ENCODE peak calls at places on chromosomes 7 and 10, in seven cellular contexts. L is psoas muscle, O is fibroblast of the aortic adventitia, Y is fibroblast of lung, A is PC-3, B is cardiac fibroblast, T is Panc1. H is an unnamed sample.

GRCh38 chr10:43666551-43666950 is 17.9 kb upstream of the ZNF32 start:
- DNase-seq in A (no peak), O (no peak), L (no peak), T (no peak), Y (no peak), B (no peak), H (no peak)

GRCh38 chr7:4878336-4879335 is 4.9 kb downstream of the RADIL start:
- DNase-seq in L (no peak), B (no peak), Y (no peak), T (no peak), O (no peak), A (no peak), H (peak; percentile 43)

GRCh38 chr10:104028146-104028545 is 57.5 kb downstream of the COL17A1 start:
- DNase-seq in O (peak; percentile 27), L (no peak), A (peak; percentile 20), T (no peak), Y (peak; percentile 31), B (peak; percentile 60), H (peak; percentile 21)

GRCh38 chr10:88230251-88230650 is 352.9 kb downstream of the RNLS start:
- DNase-seq in O (no peak), T (no peak), A (no peak), B (no peak), L (no peak), Y (no peak), H (no peak)

GRCh38 chr7:145691377-145691914 is 425.2 kb upstream of the CNTNAP2 start:
- DNase-seq in O (no peak), Y (no peak), A (no peak), T (no peak), B (no peak), L (no peak), H (no peak)

GRCh38 chr7:149774237-149775175 is 1.1 kb upstream of the ZNF467 start:
- DNase-seq in O (no peak), B (peak; percentile 30), A (peak; percentile 13), L (no peak), Y (no peak), T (no peak), H (no peak)

GRCh38 chr7:23759556-23760391 is 49.8 kb downstream of the STK31 start:
- DNase-seq in O (peak; percentile 34), B (no peak), L (no peak), T (peak; percentile 66), A (peak; percentile 86), Y (no peak), H (peak; percentile 16)

GRCh38 chr10:20616918-20617801 is 280.0 kb downstream of the NEBL start:
- DNase-seq in O (no peak), A (no peak), L (no peak), T (no peak), Y (no peak), B (no peak), H (no peak)

GRCh38 chr10:130254168-130255061 is 118.2 kb downstream of the GLRX3 start:
- DNase-seq in O (no peak), Y (no peak), L (no peak), B (no peak), A (no peak), T (no peak), H (no peak)

GRCh38 chr10:94235470-94235869 is 127.3 kb downstream of the NOC3L start:
- DNase-seq in A (no peak), T (no peak), L (no peak), Y (no peak), O (no peak), B (no peak), H (no peak)

GRCh38 chr10:9299966-9300365 is 1245.5 kb downstream of the GATA3 start:
- DNase-seq in B (no peak), A (no peak), T (no peak), L (no peak), O (no peak), Y (no peak), H (no peak)

GRCh38 chr10:62924344-62924748 is 108.2 kb upstream of the EGR2 start:
- DNase-seq in B (no peak), L (no peak), Y (no peak), O (no peak), A (no peak), T (no peak), H (no peak)

GRCh38 chr10:3954615-3955014 is 169.6 kb upstream of the KLF6 start:
- DNase-seq in T (no peak), L (no peak), Y (no peak), O (no peak), B (no peak), A (no peak), H (no peak)

GRCh38 chr7:17557305-17557704 is 258.9 kb downstream of the AHR start:
- DNase-seq in Y (no peak), L (no peak), O (peak; percentile 90), T (no peak), A (peak; percentile 76), B (peak; percentile 64), H (no peak)

GRCh38 chr10:69712346-69712745 is 82.3 kb downstream of the FAM241B start:
- DNase-seq in Y (no peak), B (no peak), T (no peak), L (no peak), O (no peak), A (no peak), H (no peak)

GRCh38 chr7:25028370-25028971 is 48.5 kb upstream of the OSBPL3 start:
- DNase-seq in L (no peak), Y (peak; percentile 88), T (peak; percentile 20), B (peak; percentile 84), O (peak; percentile 92), A (peak; percentile 84), H (peak; percentile 76)

GRCh38 chr7:117858731-117859130 is 14.5 kb downstream of the CTTNBP2 start:
- DNase-seq in T (no peak), O (no peak), L (no peak), A (peak; percentile 58), B (no peak), Y (no peak), H (no peak)

GRCh38 chr10:82942572-82943091 is 1067.6 kb downstream of the NRG3 start:
- DNase-seq in B (peak; percentile 62), T (no peak), Y (peak; percentile 67), O (peak; percentile 61), L (peak; percentile 20), A (no peak), H (no peak)

GRCh38 chr10:6139470-6139869 is 50.6 kb downstream of the RBM17 start:
- DNase-seq in Y (no peak), B (no peak), O (no peak), T (no peak), L (no peak), A (no peak), H (no peak)

GRCh38 chr10:6142644-6143043 is 53.8 kb downstream of the RBM17 start:
- DNase-seq in Y (no peak), A (no peak), B (no peak), T (no peak), O (no peak), L (no peak), H (no peak)

GRCh38 chr10:6141296-6142151 is 52.7 kb downstream of the RBM17 start:
- DNase-seq in O (peak; percentile 80), B (peak; percentile 77), T (no peak), Y (peak; percentile 94), L (peak; percentile 61), A (peak; percentile 54), H (peak; percentile 87)

GRCh38 chr10:6140141-6140841 is 51.5 kb downstream of the RBM17 start:
- DNase-seq in T (no peak), Y (no peak), B (no peak), A (no peak), O (no peak), L (no peak), H (no peak)

GRCh38 chr10:6140965-6141295 is 52.1 kb downstream of the RBM17 start:
- DNase-seq in Y (no peak), A (no peak), L (no peak), T (no peak), O (no peak), B (no peak), H (no peak)
- H3K4me3 ChIP-seq in Y (peak overlapping the region; percentile 56), A (peak overlapping the region; percentile 78), L (peak overlapping the region; percentile 59), T (peak overlapping the region; percentile 34), O (peak overlapping the region; percentile 59), B (peak overlapping the region; percentile 38), H (peak overlapping the region; percentile 15)

GRCh38 chr7:136050462-136050847 is 73.3 kb upstream of the MTPN start:
- DNase-seq in T (no peak), L (no peak), A (no peak), Y (no peak), B (no peak), O (no peak), H (no peak)
- H3K4me3 ChIP-seq in T (no peak overlapping the region), L (no peak overlapping the region), A (no peak overlapping the region), Y (no peak overlapping the region), B (no peak overlapping the region), O (no peak overlapping the region), H (no peak overlapping the region)

GRCh38 chr7:70377957-70378356 is 754.0 kb upstream of the GALNT17 start:
- DNase-seq in T (no peak), A (no peak), O (no peak), B (no peak), Y (no peak), L (no peak), H (no peak)

GRCh38 chr7:70380315-70381027 is 751.5 kb upstream of the GALNT17 start:
- DNase-seq in L (peak; percentile 60), B (no peak), Y (peak; percentile 4), O (peak; percentile 72), A (no peak), T (no peak), H (no peak)

GRCh38 chr7:70383369-70383768 is 748.6 kb upstream of the GALNT17 start:
- DNase-seq in B (no peak), A (no peak), L (no peak), O (no peak), Y (no peak), T (no peak), H (no peak)

GRCh38 chr7:70376561-70377031 is 755.3 kb upstream of the GALNT17 start:
- DNase-seq in L (no peak), A (no peak), Y (no peak), T (no peak), B (no peak), O (no peak), H (no peak)

DNA sequence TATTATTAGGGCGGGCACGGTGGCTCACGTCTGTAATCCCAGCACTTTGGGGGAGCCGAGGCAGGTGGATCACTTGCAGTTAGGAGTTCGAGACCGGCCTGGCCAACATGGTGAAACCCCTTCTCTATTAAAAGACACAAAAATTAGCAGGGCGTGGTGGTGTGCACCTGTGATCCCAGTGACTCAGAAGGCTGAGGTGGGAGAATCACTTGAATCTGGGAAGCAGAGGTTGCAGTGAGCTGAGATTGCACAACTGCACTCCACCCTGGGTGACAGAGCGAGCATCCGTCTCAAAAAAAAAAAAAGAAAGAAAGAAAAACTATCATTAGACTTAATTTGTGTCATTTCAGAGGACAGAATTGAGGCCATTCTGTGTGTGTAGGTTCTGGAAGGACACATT is 752.7 kb upstream of the GALNT17 start:
- DNase-seq in T (no peak), O (no peak), L (no peak), A (no peak), Y (no peak), B (no peak), H (no peak)
- H3K4me3 ChIP-seq in T (no peak overlapping the region), O (no peak overlapping the region), L (no peak overlapping the region), A (no peak overlapping the region), Y (no peak overlapping the region), B (no peak overlapping the region), H (no peak overlapping the region)

GRCh38 chr10:16992611-16993119 is 136.9 kb downstream of the CUBN start:
- DNase-seq in Y (peak; percentile 15), A (no peak), T (no peak), B (peak; percentile 61), L (no peak), O (peak; percentile 54), H (peak; percentile 36)
- H3K4me3 ChIP-seq in Y (peak overlapping the region; percentile 8), A (no peak overlapping the region), T (no peak overlapping the region), B (peak overlapping the region; percentile 2), L (peak overlapping the region; percentile 15), O (peak overlapping the region; percentile 48), H (no peak overlapping the region)